ENCODE peak calls at places on chromosomes 3 and 15, in seven cellular contexts. One of them, this sample, is unnamed.

GRCh38 chr3:26100176-26100575 is 310.3 kb downstream of the OXSM start:
- DNase-seq in neural crest cell: no peak
- DNase-seq in NCI-H524: no peak
- DNase-seq in effector memory CD4-positive, alpha-beta T cell: no peak
- DNase-seq in T1000: no peak
- DNase-seq in ovary: no peak
- DNase-seq in right cardiac atrium: no peak
- DNase-seq in this sample: no peak

GRCh38 chr3:46898321-46899150 is 21.0 kb downstream of the PTH1R start:
- DNase-seq in neural crest cell: no peak
- DNase-seq in NCI-H524: no peak
- DNase-seq in effector memory CD4-positive, alpha-beta T cell: no peak
- DNase-seq in T1000: no peak
- DNase-seq in ovary: no peak
- DNase-seq in right cardiac atrium: peak
- DNase-seq in this sample: peak

GRCh38 chr3:77039606-77040553 is at the start of gene ROBO2:
- DNase-seq in neural crest cell: peak
- DNase-seq in NCI-H524: peak
- DNase-seq in effector memory CD4-positive, alpha-beta T cell: no peak
- DNase-seq in T1000: peak
- DNase-seq in ovary: peak
- DNase-seq in right cardiac atrium: peak
- DNase-seq in this sample: peak

GRCh38 chr3:167228135-167228534 is 152.0 kb downstream of the ZBBX start:
- DNase-seq in neural crest cell: no peak
- DNase-seq in NCI-H524: no peak
- DNase-seq in effector memory CD4-positive, alpha-beta T cell: no peak
- DNase-seq in T1000: peak
- DNase-seq in ovary: no peak
- DNase-seq in right cardiac atrium: no peak
- DNase-seq in this sample: no peak

GRCh38 chr3:6326760-6327159 is 534.2 kb upstream of the GRM7 start:
- DNase-seq in neural crest cell: no peak
- DNase-seq in NCI-H524: peak
- DNase-seq in effector memory CD4-positive, alpha-beta T cell: no peak
- DNase-seq in T1000: no peak
- DNase-seq in ovary: no peak
- DNase-seq in right cardiac atrium: no peak
- DNase-seq in this sample: no peak

GRCh38 chr3:67291287-67292252 is 293.5 kb downstream of the KBTBD8 start:
- DNase-seq in neural crest cell: no peak
- DNase-seq in NCI-H524: no peak
- DNase-seq in effector memory CD4-positive, alpha-beta T cell: no peak
- DNase-seq in T1000: no peak
- DNase-seq in ovary: no peak
- DNase-seq in right cardiac atrium: no peak
- DNase-seq in this sample: no peak

GRCh38 chr15:70101459-70102113 is 3.9 kb upstream of the TLE3 start:
- DNase-seq in neural crest cell: peak
- DNase-seq in NCI-H524: peak
- DNase-seq in effector memory CD4-positive, alpha-beta T cell: no peak
- DNase-seq in T1000: no peak
- DNase-seq in ovary: peak
- DNase-seq in right cardiac atrium: peak
- DNase-seq in this sample: no peak

GRCh38 chr3:163655021-163655420 is 1423.3 kb downstream of the SI start:
- DNase-seq in neural crest cell: no peak
- DNase-seq in NCI-H524: no peak
- DNase-seq in effector memory CD4-positive, alpha-beta T cell: no peak
- DNase-seq in T1000: no peak
- DNase-seq in ovary: no peak
- DNase-seq in right cardiac atrium: no peak
- DNase-seq in this sample: peak

GRCh38 chr3:196979545-196979944 is 10.9 kb upstream of the PIGZ start:
- DNase-seq in neural crest cell: no peak
- DNase-seq in NCI-H524: no peak
- DNase-seq in effector memory CD4-positive, alpha-beta T cell: no peak
- DNase-seq in T1000: no peak
- DNase-seq in ovary: no peak
- DNase-seq in right cardiac atrium: no peak
- DNase-seq in this sample: no peak

GRCh38 chr15:89662893-89663673 is 7.8 kb upstream of the KIF7 start:
- DNase-seq in neural crest cell: no peak
- DNase-seq in NCI-H524: no peak
- DNase-seq in effector memory CD4-positive, alpha-beta T cell: no peak
- DNase-seq in T1000: peak
- DNase-seq in ovary: peak
- DNase-seq in right cardiac atrium: peak
- DNase-seq in this sample: peak

GRCh38 chr3:10688126-10688525 is 127.9 kb upstream of the SLC6A11 start:
- DNase-seq in neural crest cell: no peak
- DNase-seq in NCI-H524: no peak
- DNase-seq in effector memory CD4-positive, alpha-beta T cell: no peak
- DNase-seq in T1000: no peak
- DNase-seq in ovary: no peak
- DNase-seq in right cardiac atrium: no peak
- DNase-seq in this sample: no peak

GRCh38 chr3:16897254-16897926 is 12.6 kb downstream of the PLCL2 start:
- DNase-seq in neural crest cell: no peak
- DNase-seq in NCI-H524: peak
- DNase-seq in effector memory CD4-positive, alpha-beta T cell: no peak
- DNase-seq in T1000: peak
- DNase-seq in ovary: peak
- DNase-seq in right cardiac atrium: no peak
- DNase-seq in this sample: no peak

GRCh38 chr15:29871401-29871800 is 49.1 kb upstream of the TJP1 start:
- DNase-seq in neural crest cell: no peak
- DNase-seq in NCI-H524: no peak
- DNase-seq in effector memory CD4-positive, alpha-beta T cell: no peak
- DNase-seq in T1000: no peak
- DNase-seq in ovary: peak
- DNase-seq in right cardiac atrium: peak
- DNase-seq in this sample: peak

GRCh38 chr3:30751610-30752299 is 142.7 kb downstream of the GADL1 start:
- DNase-seq in neural crest cell: peak
- DNase-seq in NCI-H524: no peak
- DNase-seq in effector memory CD4-positive, alpha-beta T cell: peak
- DNase-seq in T1000: peak
- DNase-seq in ovary: peak
- DNase-seq in right cardiac atrium: peak
- DNase-seq in this sample: peak

GRCh38 chr15:88897456-88898194 is 2.3 kb upstream of the HAPLN3 start:
- DNase-seq in neural crest cell: peak
- DNase-seq in NCI-H524: peak
- DNase-seq in effector memory CD4-positive, alpha-beta T cell: peak
- DNase-seq in T1000: peak
- DNase-seq in ovary: peak
- DNase-seq in right cardiac atrium: peak
- DNase-seq in this sample: peak

GRCh38 chr15:91235376-91235775 is 135.3 kb downstream of the SV2B start:
- DNase-seq in neural crest cell: no peak
- DNase-seq in NCI-H524: no peak
- DNase-seq in effector memory CD4-positive, alpha-beta T cell: no peak
- DNase-seq in T1000: no peak
- DNase-seq in ovary: no peak
- DNase-seq in right cardiac atrium: no peak
- DNase-seq in this sample: no peak

GRCh38 chr3:173548261-173548660 is 150.7 kb downstream of the NLGN1 start:
- DNase-seq in neural crest cell: no peak
- DNase-seq in NCI-H524: no peak
- DNase-seq in effector memory CD4-positive, alpha-beta T cell: no peak
- DNase-seq in T1000: no peak
- DNase-seq in ovary: no peak
- DNase-seq in right cardiac atrium: no peak
- DNase-seq in this sample: no peak

This sample was measured in kidney.